ENCODE peak calls at places on chromosomes 2 and 18, in seven cellular contexts. I is lower lobe of right lung; L is right lobe of liver; P is spleen; J is CD4-positive, alpha-beta memory T cell; F is MM.1S; S is sigmoid colon. H is an unnamed sample. For H3K4me1, the result is how much of the 10 kb centered on the place peaks cover.

GRCh38 chr2:145258903-145259579 is 739.1 kb upstream of the ZEB2 start:
- DNase-seq in P (no peak), L (no peak), J (no peak), S (no peak), I (no peak), F (no peak), H (peak)

GRCh38 chr2:200662727-200663126 is 76.9 kb downstream of the AOX1 start:
- DNase-seq in J (no peak), I (no peak), L (no peak), F (no peak), S (no peak), P (no peak), H (no peak)

GRCh38 chr2:53652131-53652530 is 115.5 kb upstream of the CHAC2 start:
- DNase-seq in J (no peak), S (no peak), F (no peak), L (no peak), P (no peak), I (no peak), H (no peak)

GRCh38 chr2:188267776-188268175 is 23.9 kb upstream of the GULP1 start:
- DNase-seq in F (no peak), J (no peak), I (no peak), S (no peak), L (no peak), P (no peak), H (no peak)

GRCh38 chr2:70328921-70329561 is 27.2 kb upstream of the FAM136A start:
- DNase-seq in P (no peak), L (peak), S (no peak), F (no peak), J (no peak), I (peak), H (no peak)

GRCh38 chr2:14631676-14632075 is 841 bp upstream of the LRATD1 start:
- DNase-seq in L (no peak), P (no peak), S (no peak), F (no peak), J (no peak), I (no peak), H (no peak)

GRCh38 chr2:241153616-241154015 is 3.3 kb downstream of the PPP1R7 start:
- DNase-seq in L (no peak), S (no peak), I (no peak), F (no peak), J (no peak), P (no peak), H (no peak)

GRCh38 chr2:10883880-10884529 is 27.7 kb upstream of the KCNF1 start:
- DNase-seq in F (no peak), L (no peak), S (no peak), J (no peak), I (no peak), P (no peak), H (no peak)

GRCh38 chr18:56000041-56000440 is 412.0 kb upstream of the TCF4 start:
- DNase-seq in J (no peak), P (no peak), I (no peak), S (no peak), F (no peak), L (no peak), H (no peak)

GRCh38 chr18:57441395-57441794 is 6.2 kb downstream of the ONECUT2 start:
- DNase-seq in P (no peak), J (no peak), I (no peak), S (no peak), F (no peak), L (no peak), H (no peak)

GRCh38 chr2:63658176-63658968 is 69.6 kb downstream of the MDH1 start:
- DNase-seq in F (no peak), P (no peak), J (no peak), L (no peak), I (no peak), S (no peak), H (no peak)

GRCh38 chr18:70074091-70074490 is 126.4 kb upstream of the CD226 start:
- DNase-seq in P (no peak), J (no peak), F (no peak), I (no peak), S (no peak), L (no peak), H (no peak)

GRCh38 chr18:22841840-22842239 is 91.3 kb upstream of the RBBP8 start:
- DNase-seq in J (no peak), L (no peak), F (no peak), S (no peak), I (no peak), P (no peak), H (no peak)

GRCh38 chr2:219630770-219631405 is 3.5 kb downstream of the SLC4A3 start:
- DNase-seq in S (peak), I (no peak), J (no peak), L (no peak), F (no peak), P (no peak), H (no peak)

GRCh38 chr18:37322497-37323035 is 243.0 kb downstream of the CELF4 start:
- DNase-seq in S (no peak), J (no peak), F (peak), L (peak), P (no peak), I (no peak), H (peak)

GRCh38 chr18:76056467-76057194 is 438.4 kb downstream of the ZNF516 start:
- DNase-seq in I (no peak), L (no peak), J (no peak), F (no peak), P (no peak), S (peak), H (no peak)

GRCh38 chr2:119659601-119660342 is 19.2 kb upstream of the TMEM177 start:
- DNase-seq in I (no peak), S (no peak), F (peak), P (no peak), J (peak), L (no peak), H (no peak)

GRCh38 chr2:9653485-9654271 is 22.9 kb upstream of the YWHAQ start:
- DNase-seq in F (no peak), J (no peak), I (no peak), S (no peak), L (no peak), P (no peak), H (no peak)

GRCh38 chr2:144015036-144015435 is 504.9 kb downstream of the ZEB2 start:
- DNase-seq in F (no peak), I (no peak), P (no peak), S (no peak), J (no peak), L (no peak), H (no peak)

GRCh38 chr2:16958266-16958665 is 292.6 kb upstream of the CYRIA start:
- DNase-seq in F (peak), L (no peak), J (no peak), P (no peak), I (no peak), S (no peak), H (no peak)

GRCh38 chr2:84919885-84920580 is 14.6 kb downstream of the TMSB10 start:
- DNase-seq in L (no peak), J (no peak), F (no peak), S (peak), I (no peak), P (no peak), H (peak)

GRCh38 chr2:41826921-41827320 is 220.9 kb upstream of the PKDCC start:
- DNase-seq in P (no peak), I (no peak), J (no peak), F (no peak), L (no peak), S (no peak), H (no peak)

GRCh38 chr18:79953921-79954651 is 2.6 kb upstream of the SLC66A2 start:
- DNase-seq in F (no peak), S (peak), J (no peak), L (peak), P (no peak), I (peak), H (no peak)

GRCh38 chr2:237943395-237944094 is 23.3 kb upstream of the UBE2F start:
- DNase-seq in S (no peak), I (no peak), F (no peak), J (no peak), P (no peak), L (no peak), H (no peak)

GRCh38 chr2:153477096-153477555 is 1.4 kb downstream of the RPRM start:
- DNase-seq in S (peak), J (no peak), L (no peak), P (no peak), F (no peak), I (no peak), H (no peak)

DNA sequence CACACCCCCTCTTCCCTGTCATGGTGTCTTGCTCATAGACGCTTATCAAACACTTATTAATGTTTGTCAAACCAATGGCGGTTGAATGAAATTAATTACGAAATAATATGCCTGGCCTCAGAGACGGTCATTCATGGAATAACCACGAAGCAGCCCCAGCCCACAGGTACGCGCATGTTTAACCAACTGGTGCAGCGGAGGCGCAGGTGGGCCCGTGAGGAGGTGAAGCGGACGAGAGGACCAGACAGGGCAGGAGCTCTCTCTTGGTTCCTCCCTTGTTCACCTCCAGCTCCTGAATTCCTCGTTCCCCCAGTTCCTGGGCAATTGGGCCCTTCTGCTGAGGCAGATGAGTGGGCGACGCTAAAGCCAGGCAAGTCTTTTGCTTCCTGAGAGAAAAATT is 169.8 kb downstream of the TNS1 start:
- DNase-seq in S (no peak), P (no peak), F (no peak), J (no peak), L (no peak), I (peak), H (no peak)
- H3K4me1 ChIP-seq in S (half or more), P (under half), F (under half), J (under half), L (under half), I (half or more), H (under half)

DNA sequence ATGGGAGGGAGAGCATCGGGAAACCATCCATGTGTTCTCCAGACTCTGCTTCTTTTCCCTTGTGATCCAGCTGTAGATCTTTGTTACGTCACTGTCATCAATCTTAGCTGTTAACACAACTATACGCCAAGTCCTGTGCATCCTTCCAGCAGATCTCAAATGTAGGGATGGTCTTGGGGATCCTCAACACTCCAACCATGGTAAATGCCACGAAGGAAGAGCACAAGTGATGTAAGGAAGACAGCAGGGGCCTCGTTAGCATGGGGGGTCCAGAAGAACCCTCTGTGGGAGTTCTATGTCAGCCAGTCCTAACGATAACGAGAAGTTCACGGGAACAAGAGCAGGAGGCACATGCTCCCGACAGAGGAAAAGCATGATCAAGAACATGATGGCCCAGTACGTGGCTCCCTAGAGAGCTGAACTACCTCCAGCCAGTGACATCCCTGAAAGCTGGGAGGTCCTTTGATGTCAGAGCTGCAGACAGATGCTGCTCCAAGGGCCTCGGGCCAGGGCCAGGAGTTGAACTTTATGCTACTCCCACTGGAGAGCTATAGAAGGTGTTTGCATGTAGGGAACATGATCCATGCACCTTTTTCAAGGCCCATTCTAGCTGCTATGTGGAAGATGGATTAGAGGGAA is 41.0 kb upstream of the NPAS2 start:
- DNase-seq in P (no peak), F (no peak), J (no peak), I (no peak), S (no peak), L (no peak), H (no peak)
- H3K27ac ChIP-seq in P (no peak), F (no peak), J (no peak), I (no peak), S (no peak), L (no peak), H (no peak)

GRCh38 chr2:46723346-46723745 is 192.3 kb downstream of the MCFD2 start:
- DNase-seq in J (no peak), F (no peak), S (no peak), I (no peak), L (no peak), P (no peak), H (no peak)
- H3K4me1 ChIP-seq in J (half or more), F (under half), S (half or more), I (under half), L (under half), P (under half), H (under half)

DNA sequence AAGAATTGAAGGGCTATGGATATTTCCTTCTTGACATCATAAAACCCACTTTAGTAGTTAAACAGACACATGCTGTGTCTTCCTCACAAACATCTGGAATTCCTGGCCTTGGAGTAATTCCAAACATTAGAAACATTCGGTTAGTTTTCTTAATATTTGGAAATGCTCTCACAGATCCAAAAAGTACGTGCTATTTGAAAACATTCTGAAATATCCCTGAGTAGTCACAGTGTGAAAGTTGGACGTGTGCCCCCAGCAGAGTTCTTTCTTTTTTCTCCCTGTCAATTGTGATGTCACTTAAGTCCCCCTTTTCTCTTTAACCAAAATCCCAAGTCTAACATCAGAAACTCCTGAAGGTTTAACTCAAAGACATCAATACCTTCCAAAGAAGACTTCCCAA is 91.3 kb downstream of the ANTXR1 start:
- DNase-seq in F (no peak), L (no peak), P (no peak), I (no peak), J (no peak), S (peak), H (no peak)
- H3K27ac ChIP-seq in F (no peak), L (no peak), P (no peak), I (no peak), J (no peak), S (no peak), H (no peak)

GRCh38 chr2:183867206-183867605 is 731.1 kb upstream of the ZNF804A start:
- DNase-seq in F (no peak), S (no peak), J (no peak), P (no peak), L (no peak), I (no peak), H (no peak)
- H3K4me1 ChIP-seq in F (under half), S (under half), J (under half), P (under half), L (under half), I (under half), H (under half)